ENCODE peak calls at places on chromosome 2, in ten cellular contexts. B, O, J, U, M, N, X, G, T and L are unnamed samples.

GRCh38 chr2:98091738-98092137 is 4.8 kb downstream of the VWA3B start:
- DNase-seq in J (no peak), N (no peak), B (no peak), T (no peak), U (no peak), G (no peak), M (no peak), X (no peak), O (no peak), L (no peak)

GRCh38 chr2:201908901-201909300 is 102.6 kb downstream of the CDK15 start:
- DNase-seq in T (no peak), B (no peak), U (no peak), J (no peak), G (no peak), O (no peak), X (no peak), N (no peak), M (no peak), L (no peak)

GRCh38 chr2:29482341-29482740 is 367.1 kb downstream of the CLIP4 start:
- DNase-seq in X (no peak), J (no peak), O (no peak), G (no peak), B (no peak), T (no peak), U (no peak), M (no peak), N (no peak), L (no peak)

GRCh38 chr2:143375376-143375880 is 246.2 kb downstream of the ARHGAP15 start:
- DNase-seq in T (no peak), N (no peak), O (no peak), B (no peak), J (no peak), X (no peak), U (no peak), M (no peak), G (no peak), L (no peak)

GRCh38 chr2:71379086-71379485 is 47.5 kb downstream of the ZNF638 start:
- DNase-seq in N (peak), O (no peak), B (no peak), G (no peak), T (no peak), J (peak), X (no peak), U (no peak), M (no peak), L (no peak)

GRCh38 chr2:23523651-23524260 is 138.8 kb downstream of the KLHL29 start:
- DNase-seq in O (no peak), X (peak), G (no peak), U (no peak), M (no peak), J (no peak), T (no peak), B (no peak), N (peak), L (no peak)

GRCh38 chr2:88831792-88832248 is 140.3 kb downstream of the RPIA start:
- DNase-seq in G (no peak), U (peak), X (peak), T (peak), B (peak), M (peak), J (no peak), O (peak), N (peak), L (no peak)

GRCh38 chr2:174392706-174393105 is 2.8 kb upstream of the SCRN3 start:
- DNase-seq in B (no peak), O (no peak), M (no peak), J (no peak), U (no peak), G (no peak), T (no peak), N (no peak), X (no peak), L (no peak)

GRCh38 chr2:190318931-190319556 is 582 bp downstream of the HIBCH start:
- DNase-seq in J (no peak), M (no peak), B (no peak), T (no peak), N (no peak), G (no peak), O (no peak), U (no peak), X (no peak), L (peak)

GRCh38 chr2:3197308-3197707 is 180.3 kb downstream of the EIPR1 start:
- DNase-seq in B (no peak), X (no peak), M (no peak), G (no peak), U (no peak), J (no peak), N (no peak), T (no peak), O (no peak), L (no peak)

GRCh38 chr2:105052773-105053172 is 14.9 kb downstream of the MRPS9 start:
- DNase-seq in J (no peak), G (no peak), U (no peak), M (no peak), B (no peak), X (peak), T (no peak), O (no peak), N (no peak), L (no peak)

GRCh38 chr2:52112141-52112540 is 1080.2 kb upstream of the NRXN1 start:
- DNase-seq in X (no peak), O (no peak), M (no peak), B (no peak), U (no peak), G (no peak), N (no peak), J (no peak), T (no peak), L (no peak)

GRCh38 chr2:112756207-112756606 is 8.2 kb downstream of the CKAP2L start:
- DNase-seq in U (no peak), X (no peak), J (no peak), M (no peak), T (no peak), N (no peak), O (no peak), G (no peak), B (no peak), L (no peak)

GRCh38 chr2:109294523-109294922 is 165.5 kb downstream of the SH3RF3 start:
- DNase-seq in B (no peak), U (no peak), N (no peak), M (no peak), J (no peak), O (no peak), X (no peak), T (no peak), G (no peak), L (no peak)

GRCh38 chr2:192741889-192742288 is 547.2 kb upstream of the TMEFF2 start:
- DNase-seq in T (no peak), N (no peak), G (no peak), U (no peak), J (no peak), M (no peak), O (no peak), X (no peak), B (peak), L (no peak)

GRCh38 chr2:102112692-102113665 is 29.6 kb upstream of the IL1R1 start:
- DNase-seq in U (no peak), T (no peak), B (no peak), M (no peak), X (no peak), O (no peak), G (no peak), J (no peak), N (peak), L (no peak)

GRCh38 chr2:20135631-20136050 is 84.2 kb upstream of the LAPTM4A start:
- DNase-seq in B (peak), M (no peak), J (no peak), O (peak), X (peak), G (no peak), N (peak), U (peak), T (no peak), L (no peak)

GRCh38 chr2:157355618-157356017 is 30.0 kb upstream of the ERMN start:
- DNase-seq in G (no peak), B (peak), N (peak), T (no peak), O (no peak), J (no peak), M (no peak), U (no peak), X (no peak), L (no peak)

GRCh38 chr2:239288951-239289481 is 111.8 kb downstream of the HDAC4 start:
- DNase-seq in T (no peak), N (no peak), M (no peak), J (no peak), B (no peak), G (no peak), U (no peak), X (no peak), O (no peak), L (no peak)

GRCh38 chr2:241558532-241559488 is at the start of gene BOK:
- DNase-seq in N (peak), B (peak), M (peak), X (peak), U (peak), G (peak), T (no peak), J (peak), O (peak), L (no peak)

GRCh38 chr2:8539743-8540551 is 141.9 kb upstream of the ID2 start:
- DNase-seq in G (no peak), T (no peak), M (no peak), J (peak), B (peak), N (peak), X (peak), O (no peak), U (no peak), L (peak)

GRCh38 chr2:1891147-1891546 is 146.8 kb upstream of the PXDN start:
- DNase-seq in N (no peak), M (no peak), B (no peak), U (no peak), X (no peak), O (no peak), T (no peak), J (no peak), G (no peak), L (no peak)

GRCh38 chr2:208228481-208228880 is 26.4 kb downstream of the IDH1 start:
- DNase-seq in J (no peak), N (no peak), M (no peak), B (no peak), T (no peak), O (no peak), G (no peak), U (no peak), X (no peak), L (no peak)

GRCh38 chr2:70520825-70521224 is 32.8 kb downstream of the TGFA start:
- DNase-seq in T (no peak), O (no peak), J (no peak), U (no peak), G (no peak), X (no peak), N (no peak), B (no peak), M (no peak), L (no peak)

GRCh38 chr2:231570903-231571302 is 21.8 kb upstream of the TEX44 start:
- DNase-seq in T (no peak), N (no peak), G (no peak), O (no peak), X (no peak), U (no peak), M (no peak), B (no peak), J (no peak), L (no peak)

GRCh38 chr2:83067947-83068346 is 1391.1 kb downstream of the SUCLG1 start:
- DNase-seq in J (peak), O (peak), M (no peak), G (no peak), T (peak), X (no peak), B (no peak), N (no peak), U (no peak), L (no peak)

GRCh38 chr2:102753563-102754159 is 8.2 kb upstream of the TMEM182 start:
- DNase-seq in X (peak), T (peak), U (peak), N (peak), M (no peak), J (no peak), G (peak), B (peak), O (no peak), L (peak)

GRCh38 chr2:86274265-86274917 is 63.0 kb downstream of the REEP1 start:
- DNase-seq in X (no peak), N (peak), B (no peak), G (peak), T (no peak), M (peak), U (no peak), J (peak), O (no peak), L (no peak)